ENCODE peak calls at places on chromosomes 13 and 19, in five cellular contexts. S is hepatocyte, A is GM23248, K is HCT116, Y is neural progenitor cell. J is an unnamed sample.

GRCh38 chr13:66014757-66015156 is 1215.4 kb downstream of the PCDH9 start:
- DNase-seq in Y (no peak), A (no peak), K (no peak), S (no peak), J (no peak)

GRCh38 chr19:6654347-6655310 is 15.3 kb downstream of the TNFSF14 start:
- DNase-seq in Y (no peak), K (no peak), A (no peak), S (no peak), J (peak)

GRCh38 chr19:4362038-4362828 is 18.9 kb downstream of the MPND start:
- DNase-seq in K (no peak), S (no peak), A (no peak), Y (no peak), J (no peak)

GRCh38 chr13:26051231-26052135 is at the start of gene SHISA2:
- DNase-seq in S (peak), K (no peak), A (peak), Y (peak), J (no peak)

GRCh38 chr13:50453238-50453637 is 390.3 kb downstream of the DLEU7 start:
- DNase-seq in A (peak), S (no peak), Y (no peak), K (no peak), J (no peak)

GRCh38 chr13:41457589-41458186 is 338 bp downstream of the RGCC start:
- DNase-seq in S (peak), K (no peak), A (peak), Y (no peak), J (peak)

GRCh38 chr19:42324655-42325307 is 654 bp upstream of the MEGF8 start:
- DNase-seq in S (no peak), Y (peak), A (no peak), K (no peak), J (no peak)

GRCh38 chr19:16645140-16645539 is 14.8 kb downstream of the SMIM7 start:
- DNase-seq in S (no peak), K (no peak), A (no peak), Y (no peak), J (no peak)

GRCh38 chr19:41993612-41994483 is at the start of gene ATP1A3:
- DNase-seq in Y (peak), K (peak), S (peak), A (peak), J (peak)

GRCh38 chr13:19634129-19634740 is 776 bp downstream of the MPHOSPH8 start:
- DNase-seq in S (peak), A (peak), K (no peak), Y (peak), J (peak)

GRCh38 chr13:62512194-62513141 is 1096.8 kb upstream of the PCDH20 start:
- DNase-seq in K (peak), Y (peak), A (peak), S (peak), J (peak)

GRCh38 chr19:39474139-39474620 is 6.5 kb upstream of the TIMM50 start:
- DNase-seq in A (peak), Y (peak), K (no peak), S (peak), J (peak)

GRCh38 chr13:26412263-26412662 is 145.2 kb upstream of the WASF3 start:
- DNase-seq in K (no peak), S (no peak), Y (no peak), A (no peak), J (no peak)

GRCh38 chr19:49579193-49579592 is 1.2 kb downstream of the NOSIP start:
- DNase-seq in K (no peak), S (no peak), Y (no peak), A (no peak), J (no peak)

GRCh38 chr13:28037399-28037798 is 48.9 kb upstream of the URAD start:
- DNase-seq in A (peak), K (peak), Y (no peak), S (no peak), J (no peak)

GRCh38 chr19:10317045-10317856 is 1.4 kb upstream of the FDX2 start:
- DNase-seq in K (no peak), Y (no peak), A (no peak), S (no peak), J (no peak)

GRCh38 chr19:5987077-5987818 is 9.3 kb upstream of the RANBP3 start:
- DNase-seq in Y (peak), S (peak), K (peak), A (peak), J (peak)

GRCh38 chr13:67630640-67631039 is 400.5 kb upstream of the PCDH9 start:
- DNase-seq in Y (no peak), K (no peak), S (no peak), A (no peak), J (no peak)

GRCh38 chr19:13955662-13956364 is 3.5 kb downstream of the DCAF15 start:
- DNase-seq in K (no peak), Y (no peak), S (peak), A (no peak), J (no peak)

GRCh38 chr19:43439183-43440063 is 24.7 kb downstream of the TEX101 start:
- DNase-seq in Y (no peak), S (no peak), A (peak), K (peak), J (peak)

GRCh38 chr13:90984737-90985136 is 362.8 kb upstream of the MIR17HG start:
- DNase-seq in Y (no peak), K (no peak), A (no peak), S (no peak), J (no peak)

GRCh38 chr19:42131149-42132029 is 857 bp downstream of the POU2F2 start:
- DNase-seq in S (no peak), Y (no peak), K (no peak), A (no peak), J (peak)

GRCh38 chr19:7360393-7360984 is 11.8 kb downstream of the ARHGEF18 start:
- DNase-seq in A (peak), K (no peak), Y (no peak), S (no peak), J (no peak)

GRCh38 chr19:51448011-51448744 is 10.1 kb downstream of the SIGLEC8 start:
- DNase-seq in S (no peak), K (no peak), A (no peak), Y (no peak), J (no peak)

GRCh38 chr13:113327391-113327765 is 30.3 kb downstream of the LAMP1 start:
- DNase-seq in Y (no peak), S (no peak), K (no peak), A (no peak), J (no peak)

GRCh38 chr19:10431254-10431942 is 11.1 kb downstream of the PDE4A start:
- DNase-seq in S (no peak), K (no peak), Y (no peak), A (peak), J (no peak)

GRCh38 chr19:31648347-31648746 is 299.1 kb upstream of the TSHZ3 start:
- DNase-seq in K (no peak), A (no peak), S (no peak), Y (no peak), J (no peak)

GRCh38 chr19:51490676-51491075 is 10.9 kb downstream of the SIGLEC12 start:
- DNase-seq in K (no peak), S (no peak), A (no peak), Y (no peak), J (no peak)

GRCh38 chr13:75312884-75313520 is 169.0 kb downstream of the TBC1D4 start:
- DNase-seq in S (no peak), K (no peak), Y (no peak), A (no peak), J (no peak)

GRCh38 chr13:99123101-99124045 is 77.3 kb upstream of the UBAC2 start:
- DNase-seq in A (peak), Y (no peak), S (no peak), K (no peak), J (no peak)

GRCh38 chr13:21175656-21176194 is 627 bp downstream of the SKA3 start:
- DNase-seq in K (no peak), S (no peak), Y (no peak), A (peak), J (peak)

GRCh38 chr13:21176982-21177284 is 475 bp downstream of the MRPL57 start:
- DNase-seq in Y (no peak), S (no peak), A (no peak), K (no peak), J (no peak)

GRCh38 chr13:21176195-21176981 is at the start of the genes MRPL57 and SKA3:
- DNase-seq in S (peak), K (peak), A (peak), Y (peak), J (peak)

DNA sequence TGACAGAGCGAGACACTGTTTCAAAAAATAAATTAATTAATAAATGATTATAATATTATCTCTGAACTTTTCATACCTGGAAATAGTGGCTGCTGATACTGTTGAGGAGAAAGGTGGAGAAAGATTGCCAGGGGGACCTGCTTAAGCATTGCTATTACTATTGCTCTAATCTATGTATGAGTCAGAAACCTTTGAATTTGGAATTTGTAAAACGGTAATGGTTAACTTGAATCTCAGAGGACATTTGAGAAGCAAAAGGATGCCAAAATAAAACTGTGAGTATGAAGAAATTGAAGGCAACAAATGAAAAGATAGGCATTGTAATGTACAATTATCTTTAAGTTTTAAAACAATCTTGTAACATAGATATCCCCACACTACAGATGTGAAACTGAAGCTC is 5.2 kb downstream of the MRPL57 start:
- DNase-seq in S (no peak), A (no peak), Y (no peak), K (no peak), J (no peak)
- H3K4me3 ChIP-seq in S (no peak), A (no peak), Y (no peak), K (no peak), J (no peak)

GRCh38 chr19:18943465-18943864 is 2.4 kb upstream of the HOMER3 start:
- DNase-seq in S (no peak), Y (no peak), A (no peak), K (no peak), J (no peak)
- TF ChIP-seq EZH2phosphoT487 in S (no peak), Y (no peak), A (no peak), K (no peak), J (no peak)

DNA sequence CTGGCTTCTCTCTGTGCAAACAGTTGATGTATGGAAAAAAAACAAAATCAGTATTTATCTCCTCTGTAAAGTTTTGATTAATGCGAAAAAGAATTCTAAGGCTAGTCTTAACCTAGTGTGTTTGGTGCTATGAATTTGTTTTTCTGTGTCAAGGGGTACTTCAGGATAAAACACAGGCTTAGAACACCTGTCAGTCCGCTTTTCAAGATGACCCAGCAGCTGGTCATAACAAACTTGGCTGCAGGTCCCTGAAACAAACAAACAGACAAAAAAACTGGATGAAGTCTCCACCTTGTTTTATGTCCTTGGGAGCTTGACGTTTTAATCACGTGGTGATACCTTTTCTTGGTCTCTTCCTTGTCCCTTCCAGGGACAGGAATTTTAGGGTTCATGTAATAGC is 689.3 kb downstream of the UQCRFS1 start:
- DNase-seq in K (no peak), Y (no peak), S (no peak), A (no peak), J (no peak)
- H3K27ac ChIP-seq in K (no peak), Y (no peak), S (no peak), A (no peak), J (no peak)

GRCh38 chr19:45217193-45217956 is 27.8 kb downstream of the EXOC3L2 start:
- DNase-seq in Y (peak), S (peak), A (peak), K (no peak), J (no peak)

GRCh38 chr19:45217957-45218334 is 27.3 kb downstream of the EXOC3L2 start:
- DNase-seq in Y (no peak), A (no peak), S (no peak), K (no peak), J (no peak)

GRCh38 chr19:45215391-45216191 is 29.6 kb downstream of the EXOC3L2 start:
- DNase-seq in Y (peak), K (no peak), A (no peak), S (peak), J (no peak)

GRCh38 chr19:45218426-45218825 is 26.8 kb downstream of the EXOC3L2 start:
- DNase-seq in Y (no peak), S (no peak), K (no peak), A (no peak), J (no peak)

GRCh38 chr19:45216677-45217076 is 28.5 kb downstream of the EXOC3L2 start:
- DNase-seq in A (no peak), Y (no peak), S (no peak), K (no peak), J (no peak)
- H3K4me3 ChIP-seq in A (no peak), Y (no peak), S (no peak), K (no peak), J (no peak)

DNA sequence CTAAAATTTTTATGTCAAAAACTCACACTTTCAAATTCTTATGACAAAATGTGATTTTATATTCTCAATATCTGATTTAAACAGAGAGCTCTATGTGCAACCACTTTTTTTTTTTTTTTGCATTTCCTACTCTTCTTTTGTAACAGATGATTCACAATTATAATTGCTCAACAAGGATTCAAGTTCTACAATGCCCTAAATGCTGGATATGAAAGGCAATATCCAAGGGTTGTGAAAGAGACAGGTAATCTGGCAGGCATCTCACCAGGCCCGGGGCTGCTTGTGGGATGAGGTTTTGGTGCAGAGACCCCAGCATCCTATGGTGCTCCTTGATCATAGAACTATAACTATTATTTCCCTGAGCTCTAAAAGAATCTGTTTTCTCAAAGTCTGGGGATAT is 363.6 kb upstream of the NBEA start:
- DNase-seq in S (no peak), Y (no peak), K (no peak), A (peak), J (no peak)
- TF ChIP-seq EZH2phosphoT487 in S (no peak), Y (no peak), K (no peak), A (no peak), J (no peak)

DNA sequence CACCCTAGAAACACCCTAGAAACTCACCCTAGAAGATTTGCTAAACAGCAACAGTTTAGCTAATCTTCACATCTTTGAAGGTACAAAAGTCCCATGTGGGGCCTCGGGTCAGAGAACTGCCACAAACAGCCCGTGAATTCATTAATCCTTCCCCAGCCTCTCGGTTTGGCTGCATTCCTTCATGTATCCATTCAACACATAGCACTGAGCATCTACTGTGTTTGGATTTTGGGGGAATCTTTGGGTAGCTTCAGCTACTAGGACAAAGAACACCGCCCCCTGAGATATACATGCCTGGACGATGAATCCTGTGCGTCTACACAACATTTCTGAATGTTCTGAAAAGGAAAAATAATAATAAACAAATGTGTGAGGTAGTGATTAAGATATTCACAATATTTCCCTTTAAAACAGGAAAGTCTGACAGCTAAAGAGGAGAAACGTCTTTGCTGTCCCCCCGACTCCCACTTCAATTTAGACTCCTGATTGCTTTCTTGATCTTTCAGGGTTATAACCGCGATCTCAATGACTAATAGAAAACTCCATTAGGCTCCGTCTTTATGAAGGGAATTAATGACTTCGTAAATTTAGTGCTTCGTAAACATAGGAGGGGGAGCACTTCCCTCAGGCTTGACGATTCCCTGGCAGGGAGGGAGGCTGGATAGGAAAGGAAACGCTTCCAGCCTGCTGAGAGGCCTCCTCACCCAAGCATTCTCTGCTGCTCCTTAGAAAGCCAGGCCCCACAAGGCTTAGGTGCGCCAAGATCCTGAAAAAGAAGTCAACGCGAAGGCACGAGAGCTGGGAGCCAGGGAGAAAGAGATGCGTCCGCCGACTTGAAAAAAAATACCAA is 63.7 kb downstream of the ALOX5AP start:
- DNase-seq in K (no peak), Y (peak), A (no peak), S (no peak), J (no peak)
- H3K27ac ChIP-seq in K (no peak), Y (no peak), A (no peak), S (peak), J (no peak)

GRCh38 chr13:42984691-42985090 is 7.3 kb downstream of the EPSTI1 start:
- DNase-seq in S (no peak), K (no peak), Y (no peak), A (no peak), J (no peak)

GRCh38 chr13:42981317-42981716 is 10.7 kb downstream of the EPSTI1 start:
- DNase-seq in S (no peak), A (peak), Y (no peak), K (no peak), J (no peak)

GRCh38 chr13:42986176-42986574 is 5.9 kb downstream of the EPSTI1 start:
- DNase-seq in K (no peak), Y (no peak), A (no peak), S (no peak), J (no peak)

GRCh38 chr13:42981853-42982252 is 10.2 kb downstream of the EPSTI1 start:
- DNase-seq in S (peak), A (no peak), K (no peak), Y (no peak), J (no peak)

DNA sequence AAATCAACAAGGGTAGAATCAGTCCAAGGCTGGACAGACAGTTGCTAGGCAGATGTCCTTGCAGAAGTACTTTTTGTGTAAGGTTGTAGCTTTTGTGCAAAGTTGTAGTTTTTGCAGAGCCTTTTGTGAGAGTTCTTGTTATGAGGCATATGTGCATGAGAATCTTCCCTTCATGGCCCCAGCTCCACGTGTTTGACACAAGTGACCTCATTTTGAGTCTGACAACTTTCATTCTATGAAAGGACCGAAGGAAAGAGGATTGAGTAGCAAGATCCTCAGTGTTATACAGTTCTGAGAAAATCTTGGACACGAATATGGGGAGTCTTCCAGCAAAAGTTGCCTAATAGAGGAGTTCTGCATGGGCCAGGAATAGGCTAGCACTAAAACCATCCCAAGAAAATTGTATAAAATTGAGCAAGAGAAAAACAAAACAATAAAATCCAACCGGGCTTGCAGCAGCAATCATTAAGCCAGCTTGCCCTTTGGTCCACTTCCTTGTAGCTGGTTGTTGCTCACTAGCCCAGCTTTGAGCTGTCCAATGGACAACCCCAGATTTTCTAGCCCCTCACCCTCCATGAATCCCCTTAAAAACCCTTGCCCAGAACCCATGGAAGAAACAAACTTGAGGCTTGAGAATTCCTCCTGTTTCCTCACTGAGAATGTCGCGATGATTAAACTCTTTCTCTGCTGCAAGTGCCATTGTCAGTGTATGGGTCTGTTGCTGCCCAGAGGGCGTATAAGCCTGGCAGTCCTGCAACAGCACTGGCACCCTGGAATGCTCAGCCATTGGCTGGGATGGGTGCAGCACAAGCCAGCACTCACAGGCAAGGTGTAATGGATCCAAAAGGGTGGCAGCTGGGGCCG is 6.5 kb downstream of the EPSTI1 start:
- DNase-seq in S (peak), Y (no peak), A (peak), K (no peak), J (no peak)
- H3K4me3 ChIP-seq in S (no peak), Y (no peak), A (no peak), K (no peak), J (no peak)

GRCh38 chr13:52371736-52372247 is 34.2 kb downstream of the THSD1 start:
- DNase-seq in A (peak), K (peak), Y (peak), S (no peak), J (no peak)
- TF ChIP-seq EZH2phosphoT487 in A (no peak), K (no peak), Y (peak), S (no peak), J (no peak)

GRCh38 chr19:46962030-46962570 is 57.5 kb upstream of the NPAS1 start:
- DNase-seq in K (no peak), Y (no peak), S (no peak), A (no peak), J (no peak)

GRCh38 chr19:46958542-46958941 is 61.1 kb upstream of the NPAS1 start:
- DNase-seq in A (peak), K (no peak), Y (peak), S (no peak), J (no peak)

GRCh38 chr19:46959962-46960556 is 59.6 kb upstream of the NPAS1 start:
- DNase-seq in A (no peak), Y (no peak), K (no peak), S (no peak), J (no peak)

GRCh38 chr19:46967578-46968018 is 52.0 kb upstream of the NPAS1 start:
- DNase-seq in S (no peak), A (peak), K (no peak), Y (no peak), J (no peak)

GRCh38 chr19:46963093-46963734 is 56.4 kb upstream of the NPAS1 start:
- DNase-seq in K (no peak), A (peak), Y (no peak), S (no peak), J (no peak)
- H3K27ac ChIP-seq in K (no peak), A (peak), Y (peak), S (no peak), J (no peak)

GRCh38 chr13:110306340-110306959 is 507 bp downstream of the COL4A1 start:
- DNase-seq in A (peak), Y (peak), S (peak), K (no peak), J (no peak)
- H3K4me3 ChIP-seq in A (peak), Y (peak), S (peak), K (no peak), J (no peak)